ENCODE peak calls at places on chromosome 10, in eight cellular contexts. U is endothelial cell, F is GM06990, T is AG09309, M is heart right ventricle, G is mesothelial cell of epicardium, N is AG09319, Q is colonic mucosa. W is an unnamed sample.
A peak's percentile ranks its signal among the peaks of the same experiment; 100 is the strongest.

GRCh38 chr10:11036424-11037011 is 18.8 kb downstream of the CELF2 start:
- DNase-seq in U (peak; percentile 52), F (no peak), T (peak; percentile 11), M (no peak), G (no peak), N (no peak), Q (peak; percentile 74), W (no peak)

GRCh38 chr10:128625926-128626325 is 499.7 kb upstream of the MKI67 start:
- DNase-seq in U (no peak), F (no peak), T (no peak), M (no peak), G (no peak), N (no peak), Q (no peak), W (no peak)

GRCh38 chr10:15515207-15515606 is 144.1 kb upstream of the FAM171A1 start:
- DNase-seq in U (no peak), F (no peak), T (no peak), M (no peak), G (no peak), N (no peak), Q (peak; percentile 27), W (no peak)

GRCh38 chr10:47322300-47323061 is at the start of gene GDF2:
- DNase-seq in U (no peak), F (no peak), T (no peak), M (no peak), G (no peak), N (no peak), Q (no peak), W (no peak)

GRCh38 chr10:121127151-121127906 is 276.2 kb downstream of the WDR11 start:
- DNase-seq in U (no peak), F (no peak), T (no peak), M (no peak), G (no peak), N (no peak), Q (no peak), W (no peak)

GRCh38 chr10:14583252-14583651 is 191.4 kb downstream of the FAM107B start:
- DNase-seq in U (no peak), F (no peak), T (no peak), M (no peak), G (no peak), N (no peak), Q (no peak), W (no peak)

GRCh38 chr10:72016608-72017310 is 52.6 kb downstream of the CHST3 start:
- DNase-seq in U (no peak), F (no peak), T (no peak), M (peak; percentile 74), G (no peak), N (no peak), Q (no peak), W (no peak)

GRCh38 chr10:130300608-130301025 is 164.4 kb downstream of the GLRX3 start:
- DNase-seq in U (no peak), F (no peak), T (no peak), M (peak; percentile 61), G (no peak), N (no peak), Q (no peak), W (no peak)

GRCh38 chr10:92242910-92243671 is 47.8 kb downstream of the CPEB3 start:
- DNase-seq in U (peak; percentile 44), F (no peak), T (no peak), M (peak; percentile 36), G (peak; percentile 48), N (no peak), Q (peak; percentile 76), W (no peak)

GRCh38 chr10:109855746-109856145 is 67.6 kb downstream of the XPNPEP1 start:
- DNase-seq in U (no peak), F (no peak), T (no peak), M (no peak), G (no peak), N (no peak), Q (no peak), W (no peak)

GRCh38 chr10:78177013-78177370 is 143.3 kb downstream of the RPS24 start:
- DNase-seq in U (no peak), F (no peak), T (no peak), M (no peak), G (no peak), N (no peak), Q (no peak), W (no peak)

GRCh38 chr10:79266092-79266491 is 81.2 kb upstream of the PPIF start:
- DNase-seq in U (no peak), F (no peak), T (no peak), M (no peak), G (no peak), N (no peak), Q (no peak), W (no peak)

GRCh38 chr10:89207181-89207800 is at the start of gene CH25H:
- DNase-seq in U (peak; percentile 68), F (no peak), T (no peak), M (peak; percentile 72), G (peak; percentile 57), N (no peak), Q (peak; percentile 79), W (no peak)

GRCh38 chr10:17479822-17480221 is 25.4 kb upstream of the ST8SIA6 start:
- DNase-seq in U (no peak), F (no peak), T (no peak), M (no peak), G (no peak), N (no peak), Q (no peak), W (no peak)

GRCh38 chr10:3754727-3755439 is 30.1 kb downstream of the KLF6 start:
- DNase-seq in U (no peak), F (no peak), T (peak; percentile 71), M (no peak), G (no peak), N (no peak), Q (no peak), W (no peak)

DNA sequence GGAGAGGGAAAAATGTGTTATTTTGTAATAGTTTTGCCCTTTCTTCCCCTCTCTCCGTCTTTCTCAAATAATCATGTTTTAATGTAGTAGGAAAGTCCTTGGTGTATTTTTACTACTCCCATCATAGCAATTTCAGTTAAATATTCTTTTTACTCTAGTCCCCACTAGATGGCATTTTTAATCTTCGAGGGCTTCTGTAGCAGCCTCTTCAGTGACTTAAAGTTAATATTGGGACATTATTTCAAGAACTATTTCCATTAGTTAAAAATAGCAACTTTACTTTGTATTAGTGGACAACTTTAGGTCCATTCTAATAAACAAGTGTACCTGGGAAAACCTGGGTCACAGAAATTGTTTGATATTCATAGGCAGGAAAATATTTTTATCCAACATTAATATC is 23.0 kb downstream of the EDRF1 start:
- DNase-seq in U (no peak), F (no peak), T (no peak), M (no peak), G (no peak), N (no peak), Q (no peak), W (no peak)
- TF ChIP-seq CTCF in U (peak; percentile 11), F (peak; percentile 6), T (peak; percentile 12), M (no peak), G (no peak), N (no peak), Q (no peak), W (peak; percentile 27)

GRCh38 chr10:115580239-115580638 is 487.1 kb downstream of the ATRNL1 start:
- DNase-seq in U (no peak), F (no peak), T (no peak), M (no peak), G (no peak), N (no peak), Q (no peak), W (no peak)
- TF ChIP-seq CTCF in U (peak; percentile 20), F (no peak), T (no peak), M (no peak), G (no peak), N (no peak), Q (no peak), W (no peak)

DNA sequence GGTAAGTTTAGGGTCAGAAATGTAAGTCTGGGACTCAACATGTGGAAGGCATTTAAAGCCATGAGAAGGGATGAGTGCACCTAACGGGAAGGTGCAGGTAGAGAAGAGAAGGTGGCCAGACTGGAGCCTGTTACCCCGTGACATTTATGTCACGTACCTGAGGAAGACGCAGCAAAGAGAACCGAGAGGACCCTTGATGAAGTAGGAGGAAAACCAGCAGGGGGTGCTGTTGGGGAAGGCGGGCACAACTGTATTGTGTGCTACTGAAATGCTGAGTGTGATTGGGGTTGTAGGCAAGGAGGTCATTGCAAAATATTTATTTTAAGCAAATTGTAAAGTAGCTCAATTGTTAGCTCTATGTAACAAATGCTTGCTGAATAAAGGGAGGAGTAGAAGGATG is 338.2 kb upstream of the PRKCQ start:
- DNase-seq in U (peak; percentile 44), F (no peak), T (no peak), M (no peak), G (no peak), N (no peak), Q (peak; percentile 53), W (no peak)
- TF ChIP-seq CTCF in U (peak; percentile 53), F (peak; percentile 82), T (peak; percentile 48), M (peak; percentile 65), G (no peak), N (peak; percentile 12), Q (peak; percentile 32), W (peak; percentile 24)

GRCh38 chr10:86757110-86757790 is 831 bp downstream of the BMPR1A start:
- DNase-seq in U (peak; percentile 18), F (peak; percentile 45), T (no peak), M (peak; percentile 42), G (peak; percentile 62), N (no peak), Q (peak; percentile 49), W (no peak)

GRCh38 chr10:86755454-86755739 is 1.0 kb upstream of the BMPR1A start:
- DNase-seq in U (no peak), F (no peak), T (no peak), M (no peak), G (no peak), N (no peak), Q (no peak), W (no peak)

GRCh38 chr10:86756511-86757109 is at the start of gene BMPR1A:
- DNase-seq in U (no peak), F (no peak), T (peak; percentile 37), M (no peak), G (no peak), N (no peak), Q (peak; percentile 22), W (no peak)

GRCh38 chr10:86753638-86754434 is 2.6 kb upstream of the BMPR1A start:
- DNase-seq in U (no peak), F (no peak), T (no peak), M (no peak), G (no peak), N (no peak), Q (no peak), W (no peak)

GRCh38 chr10:86755740-86756510 is 494 bp upstream of the BMPR1A start:
- DNase-seq in U (peak; percentile 96), F (peak; percentile 89), T (peak; percentile 41), M (peak; percentile 93), G (peak; percentile 98), N (peak; percentile 75), Q (peak; percentile 93), W (peak; percentile 45)
- TF ChIP-seq CTCF in U (no peak), F (no peak), T (no peak), M (no peak), G (no peak), N (no peak), Q (no peak), W (no peak)